ENCODE peak calls at places on chromosome 2, in seven cellular contexts. U is GM12865, V is fibroblast of mammary gland, T is AG10803, W is EH, N is WERI-Rb-1, O is GM03348. Y is an unnamed sample.

GRCh38 chr2:234846589-234847363 is 105.0 kb upstream of the SH3BP4 start:
- DNase-seq in U (no peak), O (no peak), N (no peak), W (no peak), V (no peak), T (no peak), Y (no peak)

GRCh38 chr2:121648611-121649401 is 456 bp downstream of the CLASP1 start:
- DNase-seq in U (peak), W (peak), O (peak), V (peak), T (peak), N (peak), Y (peak)

GRCh38 chr2:191905336-191905735 is 58.4 kb upstream of the CAVIN2 start:
- DNase-seq in U (no peak), N (no peak), O (no peak), T (no peak), W (no peak), V (no peak), Y (no peak)

GRCh38 chr2:70985283-70985688 is 6.9 kb downstream of the ANKRD53 start:
- DNase-seq in W (no peak), O (no peak), U (no peak), T (no peak), V (no peak), N (no peak), Y (no peak)

GRCh38 chr2:74372674-74373073 is 7.4 kb downstream of the DCTN1 start:
- DNase-seq in N (no peak), T (no peak), O (no peak), U (no peak), W (no peak), V (no peak), Y (no peak)

GRCh38 chr2:156864230-156864629 is 393.3 kb upstream of the GALNT5 start:
- DNase-seq in N (peak), U (no peak), O (no peak), W (no peak), T (peak), V (no peak), Y (no peak)

GRCh38 chr2:55111570-55112228 is 61.4 kb upstream of the RTN4 start:
- DNase-seq in W (peak), O (peak), T (peak), N (no peak), V (peak), U (no peak), Y (peak)

GRCh38 chr2:222594679-222595078 is 61.2 kb downstream of the FARSB start:
- DNase-seq in U (no peak), N (no peak), W (peak), O (peak), T (peak), V (peak), Y (no peak)

GRCh38 chr2:148023861-148024260 is 3.0 kb downstream of the MBD5 start:
- DNase-seq in N (no peak), W (no peak), O (no peak), V (no peak), U (peak), T (no peak), Y (no peak)

GRCh38 chr2:9101763-9102425 is 98.4 kb upstream of the MBOAT2 start:
- DNase-seq in W (no peak), N (no peak), T (no peak), V (no peak), O (no peak), U (no peak), Y (no peak)

GRCh38 chr2:202165945-202166344 is 72.5 kb downstream of the SUMO1 start:
- DNase-seq in V (peak), U (no peak), W (peak), N (no peak), T (peak), O (peak), Y (no peak)

GRCh38 chr2:66366619-66367018 is 68.3 kb upstream of the MEIS1 start:
- DNase-seq in W (no peak), T (no peak), N (no peak), O (no peak), U (no peak), V (no peak), Y (no peak)

GRCh38 chr2:227406177-227407031 is 18.7 kb upstream of the SCYGR1 start:
- DNase-seq in U (peak), W (peak), N (peak), O (peak), T (peak), V (peak), Y (no peak)

GRCh38 chr2:104444840-104445239 is 409.1 kb upstream of the POU3F3 start:
- DNase-seq in W (no peak), N (no peak), U (no peak), T (no peak), O (no peak), V (no peak), Y (no peak)

GRCh38 chr2:237879058-237879430 is 19.6 kb downstream of the RAMP1 start:
- DNase-seq in V (peak), O (no peak), T (no peak), U (no peak), W (peak), N (no peak), Y (peak)

GRCh38 chr2:105582952-105583660 is 161.6 kb upstream of the NCK2 start:
- DNase-seq in N (no peak), U (no peak), T (no peak), W (no peak), V (no peak), O (no peak), Y (no peak)